ENCODE peak calls at places on chromosomes 11 and 22, in seven cellular contexts. J is IMR-90, M is H1, D is mesendoderm, A is H9, U is trophoblast cell, T is mesenchymal stem cell. N is an unnamed sample.
A peak's percentile ranks its signal among the peaks of the same experiment; 100 is the strongest.

GRCh38 chr22:19085233-19086043 is 36.8 kb downstream of the DGCR2 start:
- DNase-seq in J (peak; percentile 52), M (no peak), D (peak; percentile 60), A (no peak), U (no peak), T (peak; percentile 59), N (no peak)

GRCh38 chr22:24685804-24686203 is 82.8 kb downstream of the GGT1 start:
- DNase-seq in J (no peak), M (peak; percentile 69), D (no peak), A (peak; percentile 51), U (no peak), T (no peak), N (peak; percentile 14)

GRCh38 chr11:2781413-2782274 is 81.8 kb upstream of the KCNQ1OT1 start:
- DNase-seq in J (peak; percentile 21), M (peak; percentile 42), D (no peak), A (no peak), U (no peak), T (peak; percentile 55), N (no peak)

GRCh38 chr22:49203091-49203862 is 624.4 kb downstream of the BRD1 start:
- DNase-seq in J (no peak), M (peak; percentile 45), D (no peak), A (peak; percentile 26), U (no peak), T (no peak), N (no peak)

GRCh38 chr11:83241291-83241946 is 44.7 kb downstream of the CCDC90B start:
- DNase-seq in J (peak; percentile 77), M (peak; percentile 50), D (peak; percentile 94), A (peak; percentile 63), U (peak; percentile 77), T (peak; percentile 78), N (peak; percentile 41)

GRCh38 chr11:77126861-77127673 is 979 bp upstream of the MYO7A start:
- DNase-seq in J (peak; percentile 39), M (peak; percentile 89), D (peak; percentile 66), A (peak; percentile 72), U (no peak), T (peak; percentile 69), N (peak; percentile 64)

GRCh38 chr11:10298342-10298741 is 4.3 kb upstream of the SBF2 start:
- DNase-seq in J (peak; percentile 98), M (no peak), D (no peak), A (no peak), U (no peak), T (peak; percentile 98), N (no peak)

GRCh38 chr11:58394195-58394594 is 12.5 kb downstream of the OR5B3 start:
- DNase-seq in J (peak; percentile 82), M (no peak), D (peak; percentile 46), A (no peak), U (peak; percentile 59), T (peak; percentile 8), N (no peak)

GRCh38 chr22:17436981-17437410 is 67.7 kb downstream of the CECR2 start:
- DNase-seq in J (no peak), M (no peak), D (peak; percentile 73), A (peak; percentile 47), U (no peak), T (no peak), N (peak; percentile 72)

GRCh38 chr22:46050916-46051614 is 74.1 kb upstream of the WNT7B start:
- DNase-seq in J (no peak), M (no peak), D (no peak), A (no peak), U (no peak), T (no peak), N (no peak)

GRCh38 chr11:1085440-1086170 is 10.9 kb downstream of the MUC2 start:
- DNase-seq in J (no peak), M (no peak), D (no peak), A (no peak), U (no peak), T (no peak), N (no peak)

GRCh38 chr11:60951611-60951908 is 416 bp downstream of the SLC15A3 start:
- DNase-seq in J (no peak), M (no peak), D (peak; percentile 68), A (peak; percentile 53), U (no peak), T (no peak), N (no peak)

GRCh38 chr11:75380716-75381420 is 18.4 kb upstream of the RPS3 start:
- DNase-seq in J (no peak), M (no peak), D (peak; percentile 70), A (no peak), U (peak; percentile 70), T (peak; percentile 42), N (no peak)

GRCh38 chr11:16891964-16892363 is 122.2 kb downstream of the PLEKHA7 start:
- DNase-seq in J (peak; percentile 70), M (no peak), D (no peak), A (no peak), U (no peak), T (peak; percentile 26), N (no peak)

GRCh38 chr11:27701262-27702105 is 1.2 kb upstream of the BDNF start:
- DNase-seq in J (peak; percentile 89), M (no peak), D (no peak), A (no peak), U (no peak), T (peak; percentile 82), N (no peak)

GRCh38 chr11:65588199-65589054 is 7.2 kb downstream of the KCNK7 start:
- DNase-seq in J (peak; percentile 32), M (no peak), D (peak; percentile 80), A (peak; percentile 84), U (no peak), T (peak; percentile 59), N (no peak)

GRCh38 chr11:69374110-69374981 is 80.4 kb downstream of the MYEOV start:
- DNase-seq in J (no peak), M (peak; percentile 41), D (no peak), A (peak; percentile 45), U (no peak), T (no peak), N (no peak)

GRCh38 chr11:61551630-61552029 is 29.2 kb downstream of the SYT7 start:
- DNase-seq in J (peak; percentile 50), M (no peak), D (no peak), A (no peak), U (no peak), T (no peak), N (no peak)

GRCh38 chr11:115158053-115158452 is 346.2 kb downstream of the CADM1 start:
- DNase-seq in J (no peak), M (no peak), D (no peak), A (no peak), U (no peak), T (no peak), N (no peak)

DNA sequence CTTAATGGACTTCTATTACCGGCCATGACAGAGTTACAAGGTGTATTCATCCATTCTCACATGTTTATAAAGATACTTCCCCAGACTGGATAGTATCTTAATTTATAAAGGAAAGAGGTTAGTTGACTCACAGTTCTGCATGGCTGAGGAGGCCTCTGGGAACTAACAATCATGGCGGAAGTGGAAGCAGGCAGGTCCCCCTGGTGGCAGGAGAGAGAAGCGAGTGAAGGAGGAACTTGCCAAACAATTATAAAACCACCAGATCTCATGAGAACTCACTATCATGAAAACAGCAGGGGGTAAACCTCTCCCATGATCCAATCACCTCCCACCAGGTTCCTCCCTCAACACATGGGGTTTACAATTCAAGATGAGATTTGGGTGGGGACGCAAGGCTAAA is 170.0 kb upstream of the PDGFD start:
- DNase-seq in J (no peak), M (peak; percentile 53), D (peak; percentile 62), A (peak; percentile 43), U (no peak), T (no peak), N (no peak)
- H2BK120ac ChIP-seq in J (no peak overlapping the region), M (no peak overlapping the region), D (no peak overlapping the region), A (no peak overlapping the region), U (no peak overlapping the region), T (no peak overlapping the region), N (no peak overlapping the region)

DNA sequence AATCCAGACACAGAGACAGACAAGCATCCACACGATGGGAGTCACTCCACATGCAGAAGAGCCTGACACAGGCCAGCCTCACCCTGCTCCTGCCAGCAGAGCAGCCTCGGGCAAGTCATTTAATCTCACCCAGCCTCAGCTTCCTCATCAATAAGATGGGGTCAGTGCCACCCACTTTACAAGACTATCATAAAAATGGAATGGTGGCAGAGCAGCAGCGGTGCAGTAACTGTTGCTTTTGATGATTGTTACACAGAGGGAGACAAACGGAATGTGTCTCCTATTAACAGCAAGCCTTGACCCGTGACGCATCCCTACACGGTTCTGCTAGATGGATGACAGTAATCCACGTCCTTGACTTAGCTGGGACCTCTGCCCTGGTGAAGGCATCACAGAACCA is 26.0 kb upstream of the ARFGAP3 start:
- DNase-seq in J (no peak), M (no peak), D (no peak), A (no peak), U (no peak), T (no peak), N (no peak)
- H3K9ac ChIP-seq in J (no peak overlapping the region), M (no peak overlapping the region), D (no peak overlapping the region), A (no peak overlapping the region), U (no peak overlapping the region), T (no peak overlapping the region), N (peak overlapping the region; percentile 10)

GRCh38 chr22:35525687-35526332 is 14.8 kb upstream of the RASD2 start:
- DNase-seq in J (no peak), M (no peak), D (no peak), A (no peak), U (no peak), T (no peak), N (no peak)
- H2BK120ac ChIP-seq in J (no peak overlapping the region), M (no peak overlapping the region), D (no peak overlapping the region), A (no peak overlapping the region), U (no peak overlapping the region), T (no peak overlapping the region), N (no peak overlapping the region)

GRCh38 chr11:121589946-121590537 is 137.3 kb upstream of the SORL1-AS1 start:
- DNase-seq in J (no peak), M (no peak), D (no peak), A (no peak), U (no peak), T (no peak), N (no peak)
- H3K9ac ChIP-seq in J (no peak overlapping the region), M (no peak overlapping the region), D (no peak overlapping the region), A (no peak overlapping the region), U (no peak overlapping the region), T (no peak overlapping the region), N (no peak overlapping the region)

DNA sequence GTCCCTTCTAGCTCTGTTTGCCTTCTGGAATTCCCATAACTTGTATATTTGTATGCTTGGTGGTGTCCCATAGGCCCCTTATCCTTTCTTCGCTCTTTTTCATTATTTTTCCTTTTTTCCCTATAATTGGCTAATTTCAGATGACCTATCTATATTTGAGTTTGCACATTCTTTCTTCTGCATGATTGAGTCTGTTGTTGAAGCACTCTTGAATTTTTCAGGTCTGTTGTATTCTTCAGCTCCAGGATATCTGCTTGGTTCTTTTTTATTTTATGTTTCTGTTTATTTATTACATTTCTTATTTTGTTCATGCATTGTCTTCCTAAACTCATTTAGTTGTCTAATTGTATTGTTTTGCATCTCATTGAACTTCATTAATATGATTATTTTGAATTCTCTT is 28.0 kb downstream of the NCAM1 start:
- DNase-seq in J (no peak), M (no peak), D (no peak), A (no peak), U (no peak), T (no peak), N (no peak)
- H2BK120ac ChIP-seq in J (no peak overlapping the region), M (no peak overlapping the region), D (no peak overlapping the region), A (no peak overlapping the region), U (no peak overlapping the region), T (no peak overlapping the region), N (no peak overlapping the region)

DNA sequence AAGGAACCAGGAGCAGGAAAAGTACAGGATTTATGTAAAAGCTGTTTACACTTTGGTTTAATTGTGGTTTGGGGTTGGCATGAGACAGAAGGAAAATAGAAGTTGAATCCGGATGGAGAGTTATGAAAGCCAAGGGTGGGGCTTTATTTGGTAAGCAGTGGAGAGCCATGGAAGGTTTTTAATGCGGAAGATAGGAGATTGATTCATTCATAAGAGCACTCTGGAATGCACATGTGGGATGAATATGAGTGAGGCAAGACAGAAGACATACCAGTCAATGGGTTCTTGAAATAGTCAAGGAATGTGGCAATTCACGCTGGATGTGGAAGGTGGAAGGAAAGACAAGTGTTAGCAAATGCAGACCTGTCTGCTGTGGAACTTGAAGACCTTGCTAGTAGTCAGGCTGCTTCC is 9.3 kb upstream of the GLB1L3 start:
- DNase-seq in J (peak; percentile 72), M (no peak), D (peak; percentile 66), A (no peak), U (peak; percentile 77), T (peak; percentile 45), N (no peak)
- H3K9ac ChIP-seq in J (no peak overlapping the region), M (no peak overlapping the region), D (no peak overlapping the region), A (no peak overlapping the region), U (no peak overlapping the region), T (peak overlapping the region; percentile 37), N (no peak overlapping the region)

N was measured in neuronal stem cell.